ENCODE peak calls at places on chromosomes 16 and 17, in ten cellular contexts. L is breast epithelium, H is uterus, B is caudate nucleus, Q is left ventricle myocardium inferior, M is thoracic aorta, Y is mesendoderm, T is RWPE2, A is RWPE1, W is SK-N-MC. E is an unnamed sample.

GRCh38 chr16:31420037-31420436 is 8.1 kb downstream of the COX6A2 start:
- DNase-seq in W (no peak), Y (no peak), T (no peak), Q (no peak), M (no peak), A (no peak), L (no peak), H (no peak), B (no peak), E (no peak)

GRCh38 chr17:17206149-17206912 is at the start of gene PLD6:
- DNase-seq in M (no peak), Y (no peak), T (peak), L (peak), W (no peak), Q (peak), H (peak), A (peak), B (peak), E (peak)

GRCh38 chr17:3659541-3660111 is 8.8 kb downstream of the TAX1BP3 start:
- DNase-seq in W (no peak), A (peak), B (no peak), Y (no peak), Q (peak), H (peak), M (peak), T (peak), L (peak), E (peak)

GRCh38 chr17:51423421-51424160 is 163.2 kb downstream of the UTP18 start:
- DNase-seq in Q (no peak), H (no peak), L (no peak), A (peak), B (no peak), T (no peak), Y (no peak), M (no peak), W (no peak), E (no peak)

GRCh38 chr16:89544713-89545043 is 15.8 kb upstream of the RPL13 start:
- DNase-seq in M (no peak), A (no peak), T (no peak), B (no peak), Q (no peak), Y (no peak), L (no peak), W (no peak), H (no peak), E (no peak)

GRCh38 chr16:3158014-3158497 is 23.2 kb downstream of the ZNF213 start:
- DNase-seq in A (no peak), Q (no peak), M (no peak), B (no peak), H (no peak), L (no peak), Y (peak), T (no peak), W (no peak), E (peak)

GRCh38 chr16:88045820-88046303 is 94.6 kb downstream of the BANP start:
- DNase-seq in H (no peak), M (no peak), A (no peak), W (no peak), L (no peak), Y (no peak), T (no peak), Q (peak), B (no peak), E (no peak)

GRCh38 chr16:25747160-25747758 is 55.5 kb downstream of the HS3ST4 start:
- DNase-seq in Q (no peak), M (no peak), A (no peak), W (no peak), Y (peak), L (no peak), B (no peak), T (no peak), H (no peak), E (no peak)

GRCh38 chr17:50035421-50035879 is 20.5 kb upstream of the ITGA3 start:
- DNase-seq in B (no peak), Y (peak), A (no peak), H (no peak), T (no peak), L (no peak), Q (no peak), W (no peak), M (no peak), E (no peak)
- H3K27ac ChIP-seq in B (no peak), Y (no peak), A (peak), H (no peak), T (no peak), L (no peak), Q (no peak), W (no peak), M (no peak), E (no peak)

DNA sequence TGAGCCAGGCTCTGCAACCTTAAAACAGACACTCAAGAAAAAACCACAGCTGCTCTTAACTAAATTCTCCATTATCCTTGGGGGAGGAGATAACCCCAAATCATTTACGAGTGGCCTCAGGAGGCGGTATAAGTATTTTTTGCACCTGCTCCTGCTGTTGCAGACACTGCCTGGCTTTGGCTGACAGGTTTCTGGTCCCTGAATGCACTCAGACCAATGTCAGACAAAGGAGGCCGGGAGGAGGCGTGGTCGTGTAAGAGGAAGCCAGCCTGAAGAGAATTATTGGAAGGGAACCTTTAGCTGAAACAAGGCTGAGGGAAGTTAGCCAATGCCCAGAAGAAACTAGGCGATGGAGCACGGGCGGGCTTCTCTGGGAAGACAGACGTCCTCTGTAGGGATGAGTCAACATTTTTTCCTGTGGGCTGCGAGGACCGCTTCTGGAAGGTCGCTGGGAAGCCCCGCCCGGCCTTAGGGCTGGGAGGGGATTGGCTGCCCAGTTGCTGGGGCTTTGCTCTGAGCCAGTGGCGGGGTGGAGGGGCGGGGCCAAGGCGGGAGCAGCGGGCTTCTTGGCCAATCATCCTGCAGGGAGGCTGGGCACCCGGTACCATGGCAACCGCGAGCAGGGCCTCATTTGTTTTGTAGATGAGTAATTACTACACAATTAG is 82.3 kb downstream of the CCDC182 start:
- DNase-seq in L (peak), Q (peak), Y (peak), A (peak), W (no peak), M (peak), T (peak), H (peak), B (peak), E (peak)
- H3K27ac ChIP-seq in L (peak), Q (peak), Y (peak), A (peak), W (no peak), M (peak), T (peak), H (peak), B (peak), E (peak)

GRCh38 chr16:21160276-21160675 is 1.8 kb downstream of the LDAF1 start:
- DNase-seq in M (no peak), B (no peak), H (no peak), W (no peak), Q (no peak), L (no peak), Y (no peak), A (no peak), T (no peak), E (no peak)

GRCh38 chr16:21158208-21159110 is at the start of gene LDAF1:
- DNase-seq in Y (peak), T (peak), B (peak), L (peak), H (peak), W (no peak), A (peak), M (peak), Q (peak), E (peak)

GRCh38 chr16:21156767-21157467 is 1.6 kb upstream of the LDAF1 start:
- DNase-seq in B (peak), L (no peak), A (peak), M (no peak), Q (no peak), H (peak), W (peak), T (no peak), Y (peak), E (no peak)

GRCh38 chr16:21159281-21159951 is 942 bp downstream of the LDAF1 start:
- DNase-seq in A (peak), W (no peak), Y (peak), H (peak), B (peak), Q (peak), L (peak), T (no peak), M (no peak), E (peak)

DNA sequence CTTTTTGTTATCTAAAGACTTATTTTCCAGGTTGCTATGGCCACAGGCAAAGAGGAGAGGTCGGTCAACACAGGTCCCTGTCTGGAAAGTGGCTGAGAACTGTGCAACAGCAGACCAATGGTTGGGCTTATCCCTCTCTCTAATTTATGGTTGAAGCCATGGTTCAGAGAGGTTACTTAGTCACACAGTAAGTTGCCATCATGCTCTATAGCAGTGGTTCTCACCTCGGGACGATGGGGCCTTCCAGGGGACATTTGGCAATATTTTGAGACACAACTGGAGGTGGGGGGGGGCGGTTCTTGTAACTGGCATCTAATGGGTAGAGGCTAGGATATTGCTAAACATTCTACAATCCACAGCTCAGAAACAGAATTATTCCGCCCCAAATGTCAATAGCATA is 842 bp upstream of the LDAF1 start:
- DNase-seq in H (no peak), W (no peak), Y (peak), A (no peak), L (no peak), Q (no peak), B (no peak), T (no peak), M (no peak), E (no peak)
- H3K27ac ChIP-seq in H (peak), W (no peak), Y (no peak), A (peak), L (peak), Q (peak), B (no peak), T (peak), M (peak), E (peak)

GRCh38 chr17:12050646-12051225 is 30.1 kb downstream of the MAP2K4 start:
- DNase-seq in Q (no peak), L (no peak), T (no peak), H (no peak), W (no peak), M (no peak), Y (no peak), A (no peak), B (no peak), E (no peak)

GRCh38 chr17:12053552-12053951 is 32.9 kb downstream of the MAP2K4 start:
- DNase-seq in Y (peak), W (no peak), L (no peak), A (no peak), B (no peak), M (no peak), H (no peak), T (no peak), Q (no peak), E (no peak)

DNA sequence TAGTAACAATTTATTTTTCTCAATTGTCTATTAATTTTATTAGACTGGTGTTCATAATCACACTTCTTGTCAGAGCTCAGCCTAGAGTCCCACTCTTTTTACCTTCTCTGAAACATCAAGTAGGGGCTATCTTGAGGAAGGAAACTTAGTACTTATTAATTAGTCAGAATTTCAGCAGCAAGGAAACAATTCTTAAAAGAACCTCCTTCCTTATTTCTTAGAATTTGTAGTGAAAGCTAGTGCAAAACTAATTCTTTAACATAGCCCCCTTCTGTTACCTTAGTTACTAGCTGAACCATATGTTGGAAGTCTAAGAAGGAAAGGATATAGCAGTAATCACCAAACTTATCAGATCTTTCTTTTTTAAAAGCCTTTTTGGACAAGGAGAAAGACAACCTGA is 35.2 kb downstream of the MAP2K4 start:
- DNase-seq in T (no peak), B (no peak), W (no peak), Q (no peak), M (no peak), Y (no peak), A (no peak), L (no peak), H (no peak), E (no peak)
- H3K27ac ChIP-seq in T (no peak), B (no peak), W (no peak), Q (no peak), M (no peak), Y (no peak), A (no peak), L (no peak), H (no peak), E (no peak)

DNA sequence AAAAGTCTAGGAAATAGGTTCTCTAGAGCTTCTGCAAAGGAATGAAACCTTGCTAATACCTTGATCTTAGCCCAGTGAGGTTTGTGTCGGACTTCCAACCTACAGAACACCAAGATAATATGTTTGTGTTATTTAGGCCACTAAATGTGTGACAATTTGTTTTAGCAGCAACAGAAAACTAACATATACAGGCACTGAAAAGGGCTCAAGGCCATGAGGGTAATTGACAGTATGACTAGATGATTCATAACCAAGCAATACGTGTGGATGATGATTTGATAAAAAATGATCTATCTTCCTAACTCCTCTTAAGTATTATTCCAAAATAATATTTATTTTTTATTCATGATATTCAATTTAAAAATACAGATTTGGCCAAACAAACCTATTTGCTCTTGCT is 27.7 kb upstream of the MED13 start:
- DNase-seq in A (no peak), Q (no peak), B (no peak), L (no peak), Y (no peak), W (no peak), T (no peak), H (no peak), M (no peak), E (no peak)
- H3K27ac ChIP-seq in A (no peak), Q (no peak), B (no peak), L (no peak), Y (no peak), W (no peak), T (peak), H (no peak), M (no peak), E (no peak)

GRCh38 chr17:45372325-45372869 is 55.6 kb upstream of the MAP3K14 start:
- DNase-seq in Y (peak), H (no peak), Q (no peak), W (no peak), M (no peak), A (no peak), L (peak), T (peak), B (no peak), E (no peak)
- H3K27ac ChIP-seq in Y (peak), H (peak), Q (peak), W (no peak), M (peak), A (peak), L (peak), T (peak), B (no peak), E (peak)

DNA sequence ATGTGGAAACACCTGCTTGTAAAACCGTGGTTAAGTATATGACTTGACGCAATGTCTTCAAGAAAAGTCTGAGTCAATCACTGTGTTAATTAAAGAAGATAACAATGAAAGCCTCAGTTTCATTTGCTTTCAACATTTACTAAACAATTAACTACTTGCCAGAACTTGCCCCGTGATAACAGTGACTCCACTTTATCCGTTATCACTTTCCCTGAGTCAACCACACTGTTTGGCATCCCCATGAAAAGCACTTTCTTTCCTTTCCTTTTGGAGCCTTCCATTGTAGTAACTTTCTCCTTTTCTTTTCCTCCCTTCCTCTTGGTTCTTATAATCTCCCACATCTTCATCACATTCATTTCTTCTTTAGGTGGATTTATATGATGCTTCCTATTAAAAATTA is 435.1 kb upstream of the GOT2 start:
- DNase-seq in H (no peak), Q (no peak), B (no peak), Y (peak), L (no peak), M (no peak), W (no peak), T (no peak), A (no peak), E (no peak)
- H3K27ac ChIP-seq in H (no peak), Q (no peak), B (no peak), Y (no peak), L (no peak), M (no peak), W (no peak), T (no peak), A (no peak), E (no peak)

GRCh38 chr16:75225092-75225491 is 6.3 kb downstream of the CTRB1 start:
- DNase-seq in Y (no peak), A (no peak), W (no peak), M (no peak), L (no peak), T (no peak), Q (no peak), H (peak), B (no peak), E (no peak)

GRCh38 chr16:75226550-75227360 is 8.0 kb downstream of the CTRB1 start:
- DNase-seq in M (no peak), L (no peak), Y (no peak), Q (no peak), H (peak), B (no peak), T (no peak), A (no peak), W (no peak), E (peak)

GRCh38 chr16:75224683-75225082 is 5.9 kb downstream of the CTRB1 start:
- DNase-seq in M (no peak), L (no peak), T (peak), A (no peak), B (no peak), Q (no peak), Y (no peak), H (peak), W (no peak), E (no peak)

GRCh38 chr16:75224281-75224680 is 5.5 kb downstream of the CTRB1 start:
- DNase-seq in H (no peak), W (no peak), M (no peak), Y (no peak), Q (no peak), T (no peak), B (no peak), L (no peak), A (no peak), E (no peak)

GRCh38 chr16:75225678-75226515 is 7.1 kb downstream of the CTRB1 start:
- DNase-seq in H (peak), M (no peak), B (no peak), T (no peak), L (no peak), A (no peak), Q (no peak), W (no peak), Y (no peak), E (no peak)
- H3K27ac ChIP-seq in H (no peak), M (no peak), B (no peak), T (no peak), L (no peak), A (no peak), Q (no peak), W (no peak), Y (no peak), E (no peak)

E was measured in psoas muscle.